ENCODE peak calls at places on chromosomes 13 and 19, in six cellular contexts. N, C, M, X, F and J are unnamed samples.
A peak's percentile ranks its signal among the peaks of the same experiment; 100 is the strongest.

GRCh38 chr19:8910775-8911414 is 78.7 kb downstream of the MBD3L1 start:
- DNase-seq in X (no peak), N (no peak), F (no peak), C (no peak), M (no peak), J (no peak)

GRCh38 chr13:49908637-49909036 is 27.5 kb downstream of the SPRYD7 start:
- DNase-seq in X (no peak), N (no peak), F (no peak), C (no peak), M (no peak), J (no peak)

GRCh38 chr19:29860492-29860891 is 48.7 kb downstream of the CCNE1 start:
- DNase-seq in X (no peak), N (no peak), M (no peak), C (no peak), F (no peak), J (no peak)

GRCh38 chr13:78241278-78241919 is 322.8 kb upstream of the EDNRB start:
- DNase-seq in C (no peak), N (peak; percentile 26), F (peak; percentile 30), M (no peak), X (no peak), J (peak; percentile 63)

GRCh38 chr19:16335226-16335625 is 10.6 kb downstream of the KLF2 start:
- DNase-seq in N (no peak), F (no peak), M (no peak), X (no peak), C (no peak), J (no peak)

GRCh38 chr19:51740356-51740755 is 11.3 kb downstream of the FPR1 start:
- DNase-seq in C (no peak), N (no peak), F (no peak), M (no peak), X (no peak), J (no peak)

GRCh38 chr13:29465741-29466293 is 129.7 kb downstream of the SLC7A1 start:
- DNase-seq in N (peak; percentile 54), M (peak; percentile 19), C (no peak), X (peak; percentile 51), F (no peak), J (peak; percentile 76)

GRCh38 chr19:50300051-50300450 is 29.1 kb downstream of the KCNC3 start:
- DNase-seq in M (no peak), X (no peak), N (no peak), F (no peak), C (no peak), J (peak; percentile 11)

GRCh38 chr19:50624949-50625600 is 14.6 kb downstream of the SYT3 start:
- DNase-seq in F (no peak), M (no peak), X (no peak), N (no peak), C (no peak), J (no peak)

GRCh38 chr13:70844391-70845108 is 736.3 kb upstream of the KLHL1 start:
- DNase-seq in C (no peak), F (no peak), N (no peak), X (no peak), M (no peak), J (no peak)

GRCh38 chr19:29372921-29373797 is 152.6 kb upstream of the VSTM2B start:
- DNase-seq in C (no peak), F (no peak), N (no peak), M (no peak), X (no peak), J (no peak)

GRCh38 chr19:28067882-28068281 is 1145.1 kb downstream of the UQCRFS1 start:
- DNase-seq in X (no peak), M (no peak), N (no peak), F (no peak), C (no peak), J (no peak)

GRCh38 chr19:8643860-8644653 is 13.6 kb downstream of the NFILZ start:
- DNase-seq in N (no peak), C (no peak), X (no peak), F (no peak), M (no peak), J (peak; percentile 29)

GRCh38 chr19:58559275-58560006 is 1.0 kb upstream of the UBE2M start:
- DNase-seq in N (peak; percentile 90), F (peak; percentile 74), C (peak; percentile 51), X (peak; percentile 91), M (peak; percentile 64), J (peak; percentile 94)

GRCh38 chr13:51659276-51660127 is 75.2 kb downstream of the WDFY2 start:
- DNase-seq in X (no peak), F (no peak), C (no peak), M (no peak), N (peak; percentile 74), J (peak; percentile 24)

GRCh38 chr19:5080030-5080644 is 111.2 kb downstream of the KDM4B start:
- DNase-seq in N (no peak), X (no peak), M (no peak), F (no peak), C (no peak), J (no peak)

GRCh38 chr19:47247308-47247990 is 8.9 kb upstream of the CCDC9 start:
- DNase-seq in F (peak; percentile 66), X (peak; percentile 81), C (peak; percentile 63), M (no peak), N (peak; percentile 85), J (peak; percentile 88)

GRCh38 chr19:18519962-18520847 is 1.7 kb downstream of the ELL start:
- DNase-seq in M (peak; percentile 34), F (peak; percentile 35), X (peak; percentile 72), C (peak; percentile 38), N (peak; percentile 77), J (peak; percentile 83)

GRCh38 chr13:112791662-112792440 is 102.0 kb downstream of the ATP11A start:
- DNase-seq in X (no peak), M (no peak), F (no peak), C (no peak), N (no peak), J (no peak)

GRCh38 chr19:51439021-51439465 is 19.2 kb downstream of the SIGLEC8 start:
- DNase-seq in X (no peak), C (no peak), M (no peak), N (no peak), F (no peak), J (peak; percentile 8)

GRCh38 chr19:30718014-30718413 is 345.8 kb downstream of the ZNF536 start:
- DNase-seq in N (no peak), X (no peak), M (no peak), F (no peak), C (no peak), J (no peak)

GRCh38 chr13:33509642-33510229 is 224.2 kb upstream of the STARD13 start:
- DNase-seq in C (no peak), F (no peak), N (peak; percentile 93), M (peak; percentile 43), X (peak; percentile 35), J (no peak)

GRCh38 chr19:18878858-18879578 is 16.9 kb downstream of the CERS1 start:
- DNase-seq in X (no peak), N (no peak), F (no peak), M (no peak), C (no peak), J (no peak)

DNA sequence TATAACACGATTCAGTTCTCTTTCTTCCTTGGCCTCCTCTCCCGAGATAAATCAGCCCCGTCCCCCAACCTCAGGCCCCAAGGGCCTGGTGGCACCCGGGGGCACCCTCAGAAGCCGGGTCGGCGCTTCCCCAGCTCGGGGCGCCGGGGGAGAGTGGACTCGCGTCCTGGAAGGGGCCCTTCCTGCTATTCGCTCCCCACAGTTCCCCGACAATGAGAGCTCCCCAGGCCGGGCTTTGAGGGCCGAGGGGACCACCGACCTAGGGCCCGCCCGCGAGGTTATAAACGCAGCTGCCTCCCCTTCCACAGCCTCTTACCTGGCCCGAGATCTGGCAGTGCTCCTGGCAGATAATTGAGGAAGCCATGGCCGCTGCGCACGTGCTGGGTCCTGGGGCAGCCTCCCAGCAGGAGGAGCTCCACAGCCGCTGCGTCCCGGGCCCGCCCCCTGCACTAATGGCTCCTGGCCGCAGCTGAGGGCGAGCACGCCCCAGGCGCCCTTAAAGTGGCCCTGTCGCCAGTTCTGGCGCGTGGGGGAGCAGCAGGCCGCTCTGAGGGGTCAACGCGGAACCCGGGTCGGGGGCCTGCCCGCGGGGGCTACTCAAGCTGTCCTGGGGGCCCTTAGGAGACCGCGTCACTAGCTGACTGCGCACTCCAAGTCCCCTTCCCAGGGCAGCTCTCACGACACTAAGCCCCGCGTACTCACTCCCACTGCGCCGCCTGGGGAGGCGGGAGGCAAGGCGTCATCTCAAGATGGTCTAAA is at the start of gene SOHLH2:
- DNase-seq in X (no peak), M (no peak), N (no peak), C (no peak), F (no peak), J (no peak)
- TF ChIP-seq CTCF in X (no peak), M (no peak), N (no peak), C (no peak), F (no peak), J (no peak)

GRCh38 chr19:13038306-13039210 is 43.3 kb downstream of the NFIX start:
- DNase-seq in N (no peak), X (no peak), F (no peak), M (no peak), C (no peak), J (no peak)
- TF ChIP-seq CTCF in N (no peak), X (no peak), F (no peak), M (no peak), C (no peak), J (no peak)

DNA sequence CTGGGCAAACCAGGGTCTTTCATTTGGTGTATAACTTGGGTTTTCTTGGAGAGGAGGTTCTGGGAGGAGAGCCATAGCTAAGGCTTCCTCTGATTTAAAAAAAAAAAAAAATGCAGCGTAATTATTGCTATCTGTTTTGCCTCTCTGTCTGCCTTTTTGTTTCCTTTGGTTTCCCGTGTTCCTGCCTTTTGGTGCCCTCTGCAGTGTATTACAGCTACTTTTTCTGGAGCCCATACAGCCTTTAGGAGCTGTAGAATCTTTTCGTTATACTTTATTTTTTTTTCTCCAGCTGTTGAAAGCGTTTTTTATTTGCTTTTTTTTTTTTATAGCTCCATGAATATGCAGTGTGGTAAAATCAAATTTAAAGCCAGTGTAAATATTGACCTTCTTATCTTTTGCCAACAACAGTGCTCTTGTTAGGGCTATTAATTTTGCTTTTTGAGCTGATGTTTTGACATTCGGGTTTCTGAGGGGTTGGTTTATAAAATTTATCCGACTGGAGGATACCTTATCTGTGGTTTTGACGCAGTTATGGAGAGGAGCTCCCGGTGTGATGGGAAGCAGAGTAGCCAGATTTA is 38.1 kb downstream of the ZNF493 start:
- DNase-seq in C (no peak), X (no peak), N (no peak), M (no peak), F (no peak), J (no peak)
- TF ChIP-seq CTCF in C (no peak), X (no peak), N (no peak), M (no peak), F (no peak), J (no peak)

DNA sequence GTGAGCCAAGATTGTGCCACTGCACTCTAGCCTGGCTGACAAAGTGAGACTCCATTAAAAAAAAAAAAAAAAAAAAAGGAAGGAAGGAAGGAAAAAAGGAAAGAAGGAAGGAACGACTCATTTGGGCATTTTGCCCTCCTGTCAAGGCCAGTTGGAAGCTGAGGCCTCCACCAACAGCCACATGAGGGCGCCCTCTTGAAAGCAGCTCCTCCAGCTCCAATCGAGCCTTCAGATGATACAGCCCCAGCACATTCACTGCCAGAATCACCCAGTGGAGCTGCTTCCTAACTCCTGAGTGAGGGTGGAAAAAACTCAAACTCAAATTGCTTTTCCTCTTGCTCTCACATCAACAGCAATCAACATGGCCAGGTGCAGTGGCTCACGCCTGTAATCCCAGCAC is 40.9 kb downstream of the GNG7 start:
- DNase-seq in X (no peak), C (no peak), F (no peak), N (no peak), M (no peak), J (peak; percentile 6)
- TF ChIP-seq CTCF in X (no peak), C (no peak), F (peak; percentile 7), N (no peak), M (no peak), J (peak; percentile 29)